ENCODE peak calls at places on chromosome 10, in eight cellular contexts. One of them, this sample, is unnamed.

GRCh38 chr10:73413108-73413527 is 740 bp downstream of the ANXA7 start:
- DNase-seq in A549: peak; percentile 62
- DNase-seq in right lobe of liver: peak; percentile 77
- DNase-seq in heart left ventricle: no peak
- DNase-seq in tibial nerve: peak; percentile 15
- DNase-seq in H1: no peak
- DNase-seq in spleen: no peak
- DNase-seq in upper lobe of left lung: peak; percentile 50
- DNase-seq in this sample: peak; percentile 68

GRCh38 chr10:91551856-91552255 is 81.0 kb downstream of the PPP1R3C start:
- DNase-seq in A549: peak; percentile 35
- DNase-seq in right lobe of liver: peak; percentile 65
- DNase-seq in heart left ventricle: peak; percentile 55
- DNase-seq in tibial nerve: no peak
- DNase-seq in H1: peak; percentile 76
- DNase-seq in spleen: no peak
- DNase-seq in upper lobe of left lung: no peak
- DNase-seq in this sample: peak; percentile 44

GRCh38 chr10:80184291-80184690 is 21.0 kb downstream of the ANXA11 start:
- DNase-seq in A549: no peak
- DNase-seq in right lobe of liver: no peak
- DNase-seq in heart left ventricle: no peak
- DNase-seq in tibial nerve: no peak
- DNase-seq in H1: no peak
- DNase-seq in spleen: no peak
- DNase-seq in upper lobe of left lung: no peak
- DNase-seq in this sample: no peak

GRCh38 chr10:121497513-121497912 is 100.7 kb downstream of the FGFR2 start:
- DNase-seq in A549: no peak
- DNase-seq in right lobe of liver: no peak
- DNase-seq in heart left ventricle: no peak
- DNase-seq in tibial nerve: no peak
- DNase-seq in H1: no peak
- DNase-seq in spleen: no peak
- DNase-seq in upper lobe of left lung: no peak
- DNase-seq in this sample: no peak

GRCh38 chr10:34190594-34190993 is 624.5 kb downstream of the PARD3 start:
- DNase-seq in A549: no peak
- DNase-seq in right lobe of liver: no peak
- DNase-seq in heart left ventricle: no peak
- DNase-seq in tibial nerve: no peak
- DNase-seq in H1: no peak
- DNase-seq in spleen: no peak
- DNase-seq in upper lobe of left lung: no peak
- DNase-seq in this sample: no peak

GRCh38 chr10:95526066-95526465 is 35.1 kb downstream of the SORBS1 start:
- DNase-seq in A549: no peak
- DNase-seq in right lobe of liver: no peak
- DNase-seq in heart left ventricle: no peak
- DNase-seq in tibial nerve: no peak
- DNase-seq in H1: no peak
- DNase-seq in spleen: no peak
- DNase-seq in upper lobe of left lung: no peak
- DNase-seq in this sample: no peak

GRCh38 chr10:3949741-3950140 is 164.7 kb upstream of the KLF6 start:
- DNase-seq in A549: no peak
- DNase-seq in right lobe of liver: no peak
- DNase-seq in heart left ventricle: no peak
- DNase-seq in tibial nerve: no peak
- DNase-seq in H1: no peak
- DNase-seq in spleen: no peak
- DNase-seq in upper lobe of left lung: no peak
- DNase-seq in this sample: no peak

GRCh38 chr10:26211781-26212444 is 4.7 kb upstream of the GAD2 start:
- DNase-seq in A549: no peak
- DNase-seq in right lobe of liver: no peak
- DNase-seq in heart left ventricle: no peak
- DNase-seq in tibial nerve: no peak
- DNase-seq in H1: peak; percentile 73
- DNase-seq in spleen: no peak
- DNase-seq in upper lobe of left lung: no peak
- DNase-seq in this sample: no peak

GRCh38 chr10:50541921-50542320 is 81.8 kb downstream of the SGMS1 start:
- DNase-seq in A549: no peak
- DNase-seq in right lobe of liver: no peak
- DNase-seq in heart left ventricle: no peak
- DNase-seq in tibial nerve: no peak
- DNase-seq in H1: no peak
- DNase-seq in spleen: no peak
- DNase-seq in upper lobe of left lung: no peak
- DNase-seq in this sample: no peak

DNA sequence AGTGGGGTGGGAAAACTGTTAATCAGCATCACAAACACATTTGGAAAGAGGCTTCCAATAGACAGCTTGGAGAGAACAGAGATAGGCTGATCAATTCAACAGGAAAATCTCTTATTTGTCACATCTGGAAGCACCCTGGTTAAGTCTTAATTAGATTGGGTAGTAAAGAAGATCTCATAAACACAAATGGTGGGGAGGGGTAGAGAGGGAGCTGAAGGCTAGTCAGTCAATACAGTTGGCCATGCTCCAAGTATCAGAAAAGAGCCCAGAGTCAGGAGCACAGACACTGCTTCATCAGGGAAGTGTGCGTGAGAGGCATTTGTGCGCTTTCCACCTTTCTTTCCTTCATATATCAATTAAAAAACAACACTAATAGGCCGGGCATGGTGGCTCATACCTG is 130.5 kb downstream of the SORCS1 start:
- DNase-seq in A549: no peak
- DNase-seq in right lobe of liver: no peak
- DNase-seq in heart left ventricle: no peak
- DNase-seq in tibial nerve: no peak
- DNase-seq in H1: no peak
- DNase-seq in spleen: no peak
- DNase-seq in upper lobe of left lung: no peak
- DNase-seq in this sample: no peak
- TF ChIP-seq CTCF in A549: no peak
- TF ChIP-seq CTCF in right lobe of liver: no peak
- TF ChIP-seq CTCF in heart left ventricle: no peak
- TF ChIP-seq CTCF in tibial nerve: no peak
- TF ChIP-seq CTCF in H1: no peak
- TF ChIP-seq CTCF in spleen: no peak
- TF ChIP-seq CTCF in upper lobe of left lung: no peak
- TF ChIP-seq CTCF in this sample: no peak

GRCh38 chr10:2201534-2202104 is 464.3 kb upstream of the ADARB2 start:
- DNase-seq in A549: no peak
- DNase-seq in right lobe of liver: no peak
- DNase-seq in heart left ventricle: no peak
- DNase-seq in tibial nerve: no peak
- DNase-seq in H1: peak; percentile 49
- DNase-seq in spleen: no peak
- DNase-seq in upper lobe of left lung: no peak
- DNase-seq in this sample: no peak

GRCh38 chr10:2197663-2198062 is 460.3 kb upstream of the ADARB2 start:
- DNase-seq in A549: no peak
- DNase-seq in right lobe of liver: no peak
- DNase-seq in heart left ventricle: no peak
- DNase-seq in tibial nerve: no peak
- DNase-seq in H1: no peak
- DNase-seq in spleen: no peak
- DNase-seq in upper lobe of left lung: no peak
- DNase-seq in this sample: no peak

GRCh38 chr10:2207246-2207922 is 470.1 kb upstream of the ADARB2 start:
- DNase-seq in A549: no peak
- DNase-seq in right lobe of liver: no peak
- DNase-seq in heart left ventricle: no peak
- DNase-seq in tibial nerve: no peak
- DNase-seq in H1: no peak
- DNase-seq in spleen: no peak
- DNase-seq in upper lobe of left lung: no peak
- DNase-seq in this sample: no peak

GRCh38 chr10:2205406-2205805 is 468.1 kb upstream of the ADARB2 start:
- DNase-seq in A549: no peak
- DNase-seq in right lobe of liver: no peak
- DNase-seq in heart left ventricle: no peak
- DNase-seq in tibial nerve: no peak
- DNase-seq in H1: no peak
- DNase-seq in spleen: no peak
- DNase-seq in upper lobe of left lung: no peak
- DNase-seq in this sample: no peak

GRCh38 chr10:2202401-2202800 is 465.1 kb upstream of the ADARB2 start:
- DNase-seq in A549: no peak
- DNase-seq in right lobe of liver: no peak
- DNase-seq in heart left ventricle: no peak
- DNase-seq in tibial nerve: no peak
- DNase-seq in H1: no peak
- DNase-seq in spleen: no peak
- DNase-seq in upper lobe of left lung: no peak
- DNase-seq in this sample: no peak
- TF ChIP-seq POLR2A in A549: no peak
- TF ChIP-seq POLR2A in right lobe of liver: no peak
- TF ChIP-seq POLR2A in heart left ventricle: no peak
- TF ChIP-seq POLR2A in tibial nerve: no peak
- TF ChIP-seq POLR2A in H1: peak; percentile 23
- TF ChIP-seq POLR2A in spleen: no peak
- TF ChIP-seq POLR2A in upper lobe of left lung: no peak
- TF ChIP-seq POLR2A in this sample: no peak

GRCh38 chr10:11742779-11743298 is 657 bp downstream of the ECHDC3 start:
- DNase-seq in A549: no peak
- DNase-seq in right lobe of liver: peak; percentile 90
- DNase-seq in heart left ventricle: peak; percentile 85
- DNase-seq in tibial nerve: no peak
- DNase-seq in H1: peak; percentile 78
- DNase-seq in spleen: no peak
- DNase-seq in upper lobe of left lung: no peak
- DNase-seq in this sample: no peak
- H3K27ac ChIP-seq in A549: peak overlapping the region; percentile 86
- H3K27ac ChIP-seq in right lobe of liver: peak overlapping the region; percentile 74
- H3K27ac ChIP-seq in heart left ventricle: peak overlapping the region; percentile 93
- H3K27ac ChIP-seq in tibial nerve: peak overlapping the region; percentile 87
- H3K27ac ChIP-seq in H1: no peak overlapping the region
- H3K27ac ChIP-seq in spleen: peak overlapping the region; percentile 88
- H3K27ac ChIP-seq in upper lobe of left lung: peak overlapping the region; percentile 88
- H3K27ac ChIP-seq in this sample: no peak overlapping the region

DNA sequence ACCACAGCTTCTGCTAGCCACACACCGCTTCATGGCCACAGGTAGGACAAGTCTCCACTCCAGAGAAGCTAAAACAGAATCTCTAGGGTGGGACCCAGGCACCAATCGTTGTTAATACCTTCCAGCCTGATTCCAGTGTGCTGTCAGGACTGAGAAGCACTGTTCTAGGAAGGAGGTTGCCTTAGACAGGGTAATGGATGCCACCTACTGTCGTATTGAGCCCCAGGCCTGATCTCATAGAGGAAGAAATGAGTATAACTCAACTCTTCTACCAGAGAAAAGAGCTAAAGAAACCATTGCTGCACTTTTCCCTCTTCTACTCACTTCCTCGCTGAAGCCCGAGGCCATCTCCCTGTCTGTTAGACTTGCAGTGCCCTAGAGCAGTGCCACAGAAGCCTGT is 31.8 kb downstream of the CNNM1 start:
- DNase-seq in A549: no peak
- DNase-seq in right lobe of liver: no peak
- DNase-seq in heart left ventricle: no peak
- DNase-seq in tibial nerve: no peak
- DNase-seq in H1: no peak
- DNase-seq in spleen: no peak
- DNase-seq in upper lobe of left lung: no peak
- DNase-seq in this sample: no peak
- TF ChIP-seq CTCF in A549: peak; percentile 25
- TF ChIP-seq CTCF in right lobe of liver: no peak
- TF ChIP-seq CTCF in heart left ventricle: no peak
- TF ChIP-seq CTCF in tibial nerve: no peak
- TF ChIP-seq CTCF in H1: no peak
- TF ChIP-seq CTCF in spleen: no peak
- TF ChIP-seq CTCF in upper lobe of left lung: no peak
- TF ChIP-seq CTCF in this sample: no peak

DNA sequence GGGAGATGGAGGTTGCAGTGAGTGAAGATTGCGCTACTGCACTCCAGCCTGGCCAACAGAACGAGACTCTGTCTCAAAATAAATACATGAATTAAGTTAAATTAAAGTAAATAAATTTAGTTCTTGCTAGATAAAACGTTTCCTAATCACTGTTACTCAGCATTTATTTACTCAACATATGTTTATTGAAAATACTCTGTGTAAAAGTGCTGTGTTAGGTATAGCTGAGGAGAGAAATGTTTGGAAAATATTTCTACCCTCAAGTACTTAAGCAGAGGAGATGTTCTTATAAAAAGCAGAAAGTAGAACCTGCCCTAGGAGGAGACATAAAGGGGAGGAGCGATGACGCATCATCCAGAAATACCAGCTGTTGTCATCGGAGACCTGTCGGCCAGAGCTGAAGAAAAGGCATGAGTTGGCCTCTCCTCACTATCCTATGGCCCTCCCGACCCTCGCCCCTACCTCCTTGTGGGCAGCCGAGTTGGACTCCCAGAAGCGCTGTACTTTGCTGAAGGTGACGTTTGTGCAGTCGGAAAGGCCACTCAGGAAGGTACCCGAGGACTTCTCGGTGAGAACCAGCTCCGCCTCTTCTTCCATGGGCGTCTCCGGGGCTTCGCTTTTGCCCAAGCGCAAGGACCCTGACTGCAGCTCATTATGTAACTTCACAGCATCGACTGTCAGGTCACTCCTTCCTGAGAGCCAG is 1.1 kb downstream of the RRP12 start:
- DNase-seq in A549: peak; percentile 77
- DNase-seq in right lobe of liver: no peak
- DNase-seq in heart left ventricle: peak; percentile 63
- DNase-seq in tibial nerve: no peak
- DNase-seq in H1: no peak
- DNase-seq in spleen: peak; percentile 83
- DNase-seq in upper lobe of left lung: no peak
- DNase-seq in this sample: peak; percentile 78
- TF ChIP-seq POLR2A in A549: no peak
- TF ChIP-seq POLR2A in right lobe of liver: no peak
- TF ChIP-seq POLR2A in heart left ventricle: no peak
- TF ChIP-seq POLR2A in tibial nerve: no peak
- TF ChIP-seq POLR2A in H1: no peak
- TF ChIP-seq POLR2A in spleen: no peak
- TF ChIP-seq POLR2A in upper lobe of left lung: no peak
- TF ChIP-seq POLR2A in this sample: no peak